ENCODE peak calls at places on chromosomes 4 and X, in four cellular contexts. N, V, O and T are unnamed samples.

GRCh38 chr4:186149872-186150271 is 41.5 kb upstream of the CYP4V2 start:
- DNase-seq in O (no peak), V (no peak), N (peak), T (peak)

GRCh38 chrX:43002526-43003203 is 224.7 kb upstream of the PPP1R2C start:
- DNase-seq in N (no peak), V (no peak), O (no peak), T (peak)

GRCh38 chr4:680931-681645 is 6.7 kb downstream of the MYL5 start:
- DNase-seq in N (peak), O (no peak), V (peak), T (no peak)

GRCh38 chrX:139559383-139560042 is 29.0 kb downstream of the F9 start:
- DNase-seq in N (peak), V (no peak), O (peak), T (peak)

GRCh38 chr4:94400191-94400590 is 51.6 kb upstream of the PDLIM5 start:
- DNase-seq in N (no peak), V (no peak), O (no peak), T (no peak)

GRCh38 chr4:122746485-122746965 is 14.0 kb downstream of the BBS12 start:
- DNase-seq in V (no peak), O (no peak), N (no peak), T (no peak)

GRCh38 chrX:107454302-107454701 is 4.8 kb downstream of the FRMPD3 start:
- DNase-seq in N (no peak), V (no peak), O (peak), T (no peak)

GRCh38 chrX:32673193-32673592 is 538.2 kb downstream of the DMD start:
- DNase-seq in N (peak), V (no peak), O (no peak), T (no peak)

GRCh38 chr4:7298601-7299000 is 106.3 kb downstream of the SORCS2 start:
- DNase-seq in N (no peak), V (no peak), O (no peak), T (no peak)

GRCh38 chr4:105140684-105141490 is 5.8 kb upstream of the TET2 start:
- DNase-seq in O (no peak), N (peak), V (no peak), T (no peak)

GRCh38 chr4:149112109-149112508 is 669.9 kb upstream of the NR3C2 start:
- DNase-seq in O (no peak), N (no peak), V (no peak), T (no peak)

GRCh38 chr4:153735901-153736461 is 23.8 kb downstream of the RNF175 start:
- DNase-seq in V (no peak), O (peak), N (no peak), T (no peak)

GRCh38 chrX:69128573-69128972 is 36.7 kb downstream of the PJA1 start:
- DNase-seq in O (peak), V (no peak), N (peak), T (no peak)

GRCh38 chrX:115378471-115378870 is 89.0 kb downstream of the LUZP4 start:
- DNase-seq in O (peak), V (no peak), N (no peak), T (no peak)
- TF ChIP-seq CTCF in O (peak), V (no peak), N (peak), T (peak)

GRCh38 chr4:183770900-183771299 is 111.8 kb downstream of the TRAPPC11 start:
- DNase-seq in N (no peak), V (no peak), O (no peak), T (no peak)

GRCh38 chr4:183772361-183772760 is 113.3 kb downstream of the TRAPPC11 start:
- DNase-seq in O (no peak), N (no peak), V (no peak), T (no peak)

DNA sequence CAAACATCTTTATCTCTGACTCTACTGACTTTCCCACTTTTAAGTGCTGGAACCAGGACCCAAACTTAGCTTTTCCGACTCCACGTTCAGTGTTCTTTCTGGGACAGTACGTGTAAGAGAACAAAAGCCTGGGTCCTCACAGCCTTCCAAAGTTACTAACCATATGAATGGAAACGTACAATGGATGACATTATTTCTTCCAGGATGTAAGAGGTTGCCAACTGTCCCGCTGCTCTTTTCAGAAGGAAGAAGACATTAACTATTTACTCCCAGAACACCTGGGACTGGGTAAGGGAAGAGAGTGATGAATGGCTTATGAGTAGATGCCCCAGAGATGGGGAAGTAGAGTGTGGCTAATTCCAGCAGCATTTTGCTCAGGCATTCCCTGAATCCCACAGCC is 114.7 kb downstream of the TRAPPC11 start:
- DNase-seq in V (no peak), N (no peak), O (no peak), T (no peak)
- TF ChIP-seq CTCF in V (no peak), N (no peak), O (no peak), T (no peak)

DNA sequence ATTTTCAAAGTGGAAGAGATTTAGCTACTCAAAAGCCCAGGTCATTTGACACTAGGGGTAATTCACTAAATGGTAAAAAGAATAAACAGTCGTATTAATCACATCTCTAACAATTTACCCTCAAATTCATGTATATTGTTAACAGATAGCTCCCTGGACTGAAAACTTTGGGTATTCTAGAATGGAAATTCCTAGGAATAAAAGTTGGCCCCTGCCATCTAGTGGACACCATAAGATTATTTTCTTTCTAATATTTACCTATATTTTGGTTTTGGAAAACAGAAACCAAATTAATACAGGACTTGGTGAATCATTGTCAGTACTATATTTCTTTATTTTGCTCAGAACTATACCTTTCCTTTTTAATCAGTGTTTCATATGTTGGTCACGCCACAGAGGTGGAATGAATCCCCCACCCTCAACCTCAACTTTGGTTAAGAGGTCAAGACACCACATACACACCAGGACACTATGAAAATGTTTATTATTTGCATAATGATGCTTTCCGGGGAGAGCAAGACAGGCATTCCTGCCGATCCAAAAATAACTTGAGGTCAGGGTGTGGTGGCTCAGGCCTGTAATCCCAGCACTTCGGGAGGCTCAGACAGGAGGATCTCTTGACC is 96.2 kb upstream of the APOOL start:
- DNase-seq in N (peak), V (no peak), O (no peak), T (no peak)
- TF ChIP-seq CTCF in N (no peak), V (no peak), O (no peak), T (peak)

GRCh38 chrX:132615396-132616131 is 126.7 kb upstream of the MBNL3 start:
- DNase-seq in N (peak), V (no peak), O (peak), T (no peak)
- TF ChIP-seq CTCF in N (peak), V (peak), O (peak), T (peak)

DNA sequence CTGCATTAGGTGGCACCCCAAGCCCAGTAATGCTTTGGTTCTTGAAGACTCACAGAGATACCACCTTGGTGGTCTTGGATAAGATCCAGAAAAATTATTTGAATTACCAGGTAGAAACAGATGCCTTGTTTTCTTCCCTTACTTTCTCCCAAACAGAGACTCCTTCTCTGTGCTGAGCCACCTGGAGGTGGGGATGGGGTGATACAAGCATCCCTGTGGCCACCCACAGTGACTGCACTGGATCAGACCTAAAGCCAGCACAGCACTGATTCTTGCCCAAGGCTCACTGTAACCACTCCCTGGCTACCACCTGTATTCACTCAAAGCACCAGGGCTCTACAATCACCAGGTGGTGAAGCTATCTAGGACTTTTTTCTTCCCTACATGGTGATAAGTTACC is 156.8 kb downstream of the TEX13A start:
- DNase-seq in O (no peak), V (no peak), N (no peak), T (no peak)
- TF ChIP-seq CTCF in O (no peak), V (no peak), N (no peak), T (no peak)

DNA sequence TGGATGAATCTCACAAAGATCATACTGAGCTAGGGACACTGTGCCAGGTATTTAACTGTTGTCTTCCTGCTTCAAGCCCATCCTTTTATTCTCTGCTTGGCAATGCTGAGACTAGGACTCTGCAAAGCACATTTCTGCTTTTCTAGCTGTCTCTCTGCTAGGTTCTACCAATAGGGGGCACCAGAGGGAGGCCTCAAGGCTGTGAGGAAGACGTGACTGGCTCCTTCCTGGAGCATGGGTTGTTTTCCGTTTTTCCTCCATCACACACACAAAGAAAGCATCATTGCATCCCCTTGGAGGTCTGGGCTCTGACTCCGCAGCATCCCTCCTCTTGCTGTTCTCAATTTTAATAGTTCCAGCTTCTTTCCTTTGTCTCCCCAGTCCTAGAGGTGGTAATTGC is 10.9 kb upstream of the DCTD start:
- DNase-seq in N (no peak), O (no peak), V (no peak), T (no peak)
- TF ChIP-seq CTCF in N (peak), O (peak), V (no peak), T (peak)

GRCh38 chrX:39757971-39758370 is 339.8 kb downstream of the BCOR start:
- DNase-seq in N (no peak), O (peak), V (no peak), T (no peak)
- TF ChIP-seq CTCF in N (no peak), O (no peak), V (no peak), T (no peak)

GRCh38 chrX:71911023-71911730 is 532 bp downstream of the NHSL2 start:
- DNase-seq in V (no peak), N (peak), O (no peak), T (no peak)

GRCh38 chrX:71911731-71912050 is 1.0 kb downstream of the NHSL2 start:
- DNase-seq in V (no peak), O (no peak), N (peak), T (no peak)

GRCh38 chrX:71908387-71908786 is 2.3 kb upstream of the NHSL2 start:
- DNase-seq in O (no peak), V (no peak), N (peak), T (no peak)

GRCh38 chrX:71910526-71911022 is at the start of gene NHSL2:
- DNase-seq in O (peak), V (no peak), N (peak), T (no peak)

GRCh38 chrX:71909956-71910355 is 689 bp upstream of the NHSL2 start:
- DNase-seq in O (no peak), N (peak), V (no peak), T (no peak)
- TF ChIP-seq CTCF in O (peak), N (peak), V (no peak), T (peak)